ENCODE peak calls at places on chromosomes 1 and 21, in ten cellular contexts. One of them, this sample, is unnamed.

GRCh38 chr1:208349679-208350330 is 105.6 kb upstream of the PLXNA2 start:
- DNase-seq in GM23248: no peak
- DNase-seq in adrenal gland: no peak
- DNase-seq in right lobe of liver: no peak
- DNase-seq in right atrium auricular region: no peak
- DNase-seq in stomach: no peak
- DNase-seq in endodermal cell: peak; percentile 91
- DNase-seq in OCI-LY7: no peak
- DNase-seq in mucosa of descending colon: no peak
- DNase-seq in PC-9: no peak
- DNase-seq in this sample: no peak

GRCh38 chr1:43522776-43523480 is 7.8 kb upstream of the PTPRF start:
- DNase-seq in GM23248: peak; percentile 93
- DNase-seq in adrenal gland: peak; percentile 48
- DNase-seq in right lobe of liver: peak; percentile 70
- DNase-seq in right atrium auricular region: no peak
- DNase-seq in stomach: peak; percentile 48
- DNase-seq in endodermal cell: no peak
- DNase-seq in OCI-LY7: no peak
- DNase-seq in mucosa of descending colon: peak; percentile 72
- DNase-seq in PC-9: peak; percentile 97
- DNase-seq in this sample: no peak

GRCh38 chr1:235866207-235866912 is at the start of gene LYST:
- DNase-seq in GM23248: peak; percentile 78
- DNase-seq in adrenal gland: peak; percentile 46
- DNase-seq in right lobe of liver: peak; percentile 68
- DNase-seq in right atrium auricular region: no peak
- DNase-seq in stomach: peak; percentile 49
- DNase-seq in endodermal cell: peak; percentile 79
- DNase-seq in OCI-LY7: peak; percentile 63
- DNase-seq in mucosa of descending colon: peak; percentile 73
- DNase-seq in PC-9: peak; percentile 56
- DNase-seq in this sample: peak; percentile 56

GRCh38 chr1:18348354-18348753 is 132.4 kb upstream of the KLHDC7A start:
- DNase-seq in GM23248: no peak
- DNase-seq in adrenal gland: no peak
- DNase-seq in right lobe of liver: no peak
- DNase-seq in right atrium auricular region: no peak
- DNase-seq in stomach: no peak
- DNase-seq in endodermal cell: peak; percentile 72
- DNase-seq in OCI-LY7: no peak
- DNase-seq in mucosa of descending colon: no peak
- DNase-seq in PC-9: no peak
- DNase-seq in this sample: no peak

GRCh38 chr21:33800753-33801423 is 114.7 kb downstream of the ATP5PO start:
- DNase-seq in GM23248: no peak
- DNase-seq in adrenal gland: no peak
- DNase-seq in right lobe of liver: no peak
- DNase-seq in right atrium auricular region: no peak
- DNase-seq in stomach: no peak
- DNase-seq in endodermal cell: no peak
- DNase-seq in OCI-LY7: no peak
- DNase-seq in mucosa of descending colon: no peak
- DNase-seq in PC-9: no peak
- DNase-seq in this sample: no peak

GRCh38 chr1:235835226-235835625 is 31.5 kb downstream of the LYST start:
- DNase-seq in GM23248: peak; percentile 52
- DNase-seq in adrenal gland: peak; percentile 76
- DNase-seq in right lobe of liver: peak; percentile 33
- DNase-seq in right atrium auricular region: no peak
- DNase-seq in stomach: peak; percentile 49
- DNase-seq in endodermal cell: no peak
- DNase-seq in OCI-LY7: no peak
- DNase-seq in mucosa of descending colon: no peak
- DNase-seq in PC-9: no peak
- DNase-seq in this sample: no peak

GRCh38 chr1:905071-905749 is 18.5 kb upstream of the SAMD11 start:
- DNase-seq in GM23248: peak; percentile 72
- DNase-seq in adrenal gland: peak; percentile 31
- DNase-seq in right lobe of liver: no peak
- DNase-seq in right atrium auricular region: peak; percentile 80
- DNase-seq in stomach: peak; percentile 35
- DNase-seq in endodermal cell: peak; percentile 78
- DNase-seq in OCI-LY7: peak; percentile 50
- DNase-seq in mucosa of descending colon: peak; percentile 59
- DNase-seq in PC-9: no peak
- DNase-seq in this sample: peak; percentile 70

GRCh38 chr21:42531771-42532170 is 18.1 kb downstream of the SLC37A1 start:
- DNase-seq in GM23248: no peak
- DNase-seq in adrenal gland: no peak
- DNase-seq in right lobe of liver: no peak
- DNase-seq in right atrium auricular region: no peak
- DNase-seq in stomach: no peak
- DNase-seq in endodermal cell: no peak
- DNase-seq in OCI-LY7: no peak
- DNase-seq in mucosa of descending colon: no peak
- DNase-seq in PC-9: no peak
- DNase-seq in this sample: no peak

GRCh38 chr1:97093742-97094141 is 372.2 kb downstream of the PTBP2 start:
- DNase-seq in GM23248: peak; percentile 79
- DNase-seq in adrenal gland: no peak
- DNase-seq in right lobe of liver: no peak
- DNase-seq in right atrium auricular region: no peak
- DNase-seq in stomach: no peak
- DNase-seq in endodermal cell: no peak
- DNase-seq in OCI-LY7: no peak
- DNase-seq in mucosa of descending colon: no peak
- DNase-seq in PC-9: no peak
- DNase-seq in this sample: no peak

GRCh38 chr1:116751626-116752025 is 2.6 kb upstream of the CD2 start:
- DNase-seq in GM23248: no peak
- DNase-seq in adrenal gland: no peak
- DNase-seq in right lobe of liver: no peak
- DNase-seq in right atrium auricular region: no peak
- DNase-seq in stomach: no peak
- DNase-seq in endodermal cell: no peak
- DNase-seq in OCI-LY7: no peak
- DNase-seq in mucosa of descending colon: no peak
- DNase-seq in PC-9: no peak
- DNase-seq in this sample: no peak

GRCh38 chr1:7469255-7469938 is 301.7 kb upstream of the VAMP3 start:
- DNase-seq in GM23248: peak; percentile 95
- DNase-seq in adrenal gland: peak; percentile 62
- DNase-seq in right lobe of liver: no peak
- DNase-seq in right atrium auricular region: no peak
- DNase-seq in stomach: no peak
- DNase-seq in endodermal cell: no peak
- DNase-seq in OCI-LY7: no peak
- DNase-seq in mucosa of descending colon: no peak
- DNase-seq in PC-9: no peak
- DNase-seq in this sample: no peak

GRCh38 chr1:54842206-54842915 is 41.2 kb upstream of the TTC22 start:
- DNase-seq in GM23248: no peak
- DNase-seq in adrenal gland: no peak
- DNase-seq in right lobe of liver: no peak
- DNase-seq in right atrium auricular region: peak; percentile 21
- DNase-seq in stomach: peak; percentile 13
- DNase-seq in endodermal cell: peak; percentile 32
- DNase-seq in OCI-LY7: no peak
- DNase-seq in mucosa of descending colon: no peak
- DNase-seq in PC-9: no peak
- DNase-seq in this sample: no peak

GRCh38 chr1:209625205-209625549 is 27.0 kb downstream of the LAMB3 start:
- DNase-seq in GM23248: peak; percentile 48
- DNase-seq in adrenal gland: no peak
- DNase-seq in right lobe of liver: no peak
- DNase-seq in right atrium auricular region: no peak
- DNase-seq in stomach: no peak
- DNase-seq in endodermal cell: no peak
- DNase-seq in OCI-LY7: no peak
- DNase-seq in mucosa of descending colon: no peak
- DNase-seq in PC-9: no peak
- DNase-seq in this sample: no peak

GRCh38 chr1:10679521-10680220 is 116.8 kb downstream of the CASZ1 start:
- DNase-seq in GM23248: peak; percentile 57
- DNase-seq in adrenal gland: no peak
- DNase-seq in right lobe of liver: no peak
- DNase-seq in right atrium auricular region: no peak
- DNase-seq in stomach: peak; percentile 87
- DNase-seq in endodermal cell: peak; percentile 96
- DNase-seq in OCI-LY7: peak; percentile 40
- DNase-seq in mucosa of descending colon: no peak
- DNase-seq in PC-9: no peak
- DNase-seq in this sample: peak; percentile 30

GRCh38 chr1:152458384-152459185 is 44.5 kb upstream of the CRNN start:
- DNase-seq in GM23248: peak; percentile 85
- DNase-seq in adrenal gland: peak; percentile 66
- DNase-seq in right lobe of liver: peak; percentile 52
- DNase-seq in right atrium auricular region: peak; percentile 90
- DNase-seq in stomach: peak; percentile 84
- DNase-seq in endodermal cell: peak; percentile 82
- DNase-seq in OCI-LY7: peak; percentile 74
- DNase-seq in mucosa of descending colon: peak; percentile 76
- DNase-seq in PC-9: no peak
- DNase-seq in this sample: peak; percentile 61

GRCh38 chr1:42924249-42925131 is 34.2 kb downstream of the SLC2A1 start:
- DNase-seq in GM23248: peak; percentile 96
- DNase-seq in adrenal gland: peak; percentile 94
- DNase-seq in right lobe of liver: peak; percentile 91
- DNase-seq in right atrium auricular region: peak; percentile 96
- DNase-seq in stomach: peak; percentile 93
- DNase-seq in endodermal cell: peak; percentile 98
- DNase-seq in OCI-LY7: peak; percentile 89
- DNase-seq in mucosa of descending colon: peak; percentile 96
- DNase-seq in PC-9: peak; percentile 81
- DNase-seq in this sample: no peak

GRCh38 chr1:231828182-231828920 is 201.8 kb downstream of the DISC1 start:
- DNase-seq in GM23248: peak; percentile 95
- DNase-seq in adrenal gland: peak; percentile 49
- DNase-seq in right lobe of liver: no peak
- DNase-seq in right atrium auricular region: no peak
- DNase-seq in stomach: no peak
- DNase-seq in endodermal cell: no peak
- DNase-seq in OCI-LY7: no peak
- DNase-seq in mucosa of descending colon: no peak
- DNase-seq in PC-9: peak; percentile 96
- DNase-seq in this sample: no peak

GRCh38 chr1:113109908-113110554 is 37.0 kb downstream of the LRIG2 start:
- DNase-seq in GM23248: peak; percentile 98
- DNase-seq in adrenal gland: peak; percentile 67
- DNase-seq in right lobe of liver: no peak
- DNase-seq in right atrium auricular region: peak; percentile 71
- DNase-seq in stomach: no peak
- DNase-seq in endodermal cell: no peak
- DNase-seq in OCI-LY7: no peak
- DNase-seq in mucosa of descending colon: no peak
- DNase-seq in PC-9: no peak
- DNase-seq in this sample: no peak
- H3K36me3 ChIP-seq in GM23248: peaks cover 45% of the 10 kb centered on the region
- H3K36me3 ChIP-seq in adrenal gland: peaks cover 74% of the 10 kb centered on the region
- H3K36me3 ChIP-seq in right lobe of liver: peaks cover 11% of the 10 kb centered on the region
- H3K36me3 ChIP-seq in right atrium auricular region: peaks cover 71% of the 10 kb centered on the region
- H3K36me3 ChIP-seq in stomach: peaks cover 100% of the 10 kb centered on the region
- H3K36me3 ChIP-seq in endodermal cell: peaks cover 87% of the 10 kb centered on the region
- H3K36me3 ChIP-seq in OCI-LY7: peaks cover 84% of the 10 kb centered on the region
- H3K36me3 ChIP-seq in mucosa of descending colon: peaks cover 4% of the 10 kb centered on the region
- H3K36me3 ChIP-seq in PC-9: peaks cover 77% of the 10 kb centered on the region
- H3K36me3 ChIP-seq in this sample: peaks cover 76% of the 10 kb centered on the region

GRCh38 chr1:83791821-83792437 is 207.0 kb downstream of the TTLL7 start:
- DNase-seq in GM23248: peak; percentile 82
- DNase-seq in adrenal gland: no peak
- DNase-seq in right lobe of liver: no peak
- DNase-seq in right atrium auricular region: no peak
- DNase-seq in stomach: no peak
- DNase-seq in endodermal cell: no peak
- DNase-seq in OCI-LY7: no peak
- DNase-seq in mucosa of descending colon: no peak
- DNase-seq in PC-9: no peak
- DNase-seq in this sample: peak; percentile 1

GRCh38 chr1:83781667-83782066 is 217.3 kb downstream of the TTLL7 start:
- DNase-seq in GM23248: no peak
- DNase-seq in adrenal gland: no peak
- DNase-seq in right lobe of liver: no peak
- DNase-seq in right atrium auricular region: no peak
- DNase-seq in stomach: no peak
- DNase-seq in endodermal cell: no peak
- DNase-seq in OCI-LY7: no peak
- DNase-seq in mucosa of descending colon: no peak
- DNase-seq in PC-9: no peak
- DNase-seq in this sample: no peak

GRCh38 chr1:83787246-83787998 is 211.5 kb downstream of the TTLL7 start:
- DNase-seq in GM23248: no peak
- DNase-seq in adrenal gland: no peak
- DNase-seq in right lobe of liver: no peak
- DNase-seq in right atrium auricular region: no peak
- DNase-seq in stomach: no peak
- DNase-seq in endodermal cell: peak; percentile 50
- DNase-seq in OCI-LY7: no peak
- DNase-seq in mucosa of descending colon: no peak
- DNase-seq in PC-9: no peak
- DNase-seq in this sample: peak; percentile 45
- H3K4me1 ChIP-seq in GM23248: peaks cover 8% of the 10 kb centered on the region
- H3K4me1 ChIP-seq in adrenal gland: no peaks in the 10 kb centered on the region
- H3K4me1 ChIP-seq in right lobe of liver: no peaks in the 10 kb centered on the region
- H3K4me1 ChIP-seq in right atrium auricular region: no peaks in the 10 kb centered on the region
- H3K4me1 ChIP-seq in stomach: no peaks in the 10 kb centered on the region
- H3K4me1 ChIP-seq in endodermal cell: peaks cover 7% of the 10 kb centered on the region
- H3K4me1 ChIP-seq in OCI-LY7: no peaks in the 10 kb centered on the region
- H3K4me1 ChIP-seq in mucosa of descending colon: no peaks in the 10 kb centered on the region
- H3K4me1 ChIP-seq in PC-9: no peaks in the 10 kb centered on the region
- H3K4me1 ChIP-seq in this sample: peaks cover 9% of the 10 kb centered on the region

DNA sequence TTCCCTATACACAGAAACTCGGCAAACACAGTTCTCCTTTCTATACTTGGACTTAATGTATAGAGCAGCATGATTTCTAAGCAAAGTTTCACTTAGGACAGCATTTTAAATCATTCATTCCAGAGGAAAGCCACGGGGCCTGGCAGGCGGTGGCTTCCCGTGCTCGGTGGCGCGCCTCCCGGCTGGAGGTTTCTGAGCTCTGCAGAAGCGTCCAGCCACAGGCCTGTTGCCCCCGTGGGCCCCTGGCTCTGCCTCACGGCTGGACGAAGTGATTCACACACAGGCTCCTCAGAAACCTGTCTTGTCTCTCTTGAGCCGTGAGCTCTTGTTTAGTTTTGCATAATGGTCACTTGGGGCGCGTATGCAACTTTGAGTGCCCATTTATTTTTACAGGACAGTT is 22.1 kb upstream of the DIP2A start:
- DNase-seq in GM23248: no peak
- DNase-seq in adrenal gland: no peak
- DNase-seq in right lobe of liver: no peak
- DNase-seq in right atrium auricular region: no peak
- DNase-seq in stomach: no peak
- DNase-seq in endodermal cell: no peak
- DNase-seq in OCI-LY7: no peak
- DNase-seq in mucosa of descending colon: no peak
- DNase-seq in PC-9: no peak
- DNase-seq in this sample: no peak
- H3K36me3 ChIP-seq in GM23248: peaks cover 24% of the 10 kb centered on the region
- H3K36me3 ChIP-seq in adrenal gland: peaks cover 63% of the 10 kb centered on the region
- H3K36me3 ChIP-seq in right lobe of liver: no peaks in the 10 kb centered on the region
- H3K36me3 ChIP-seq in right atrium auricular region: peaks cover 78% of the 10 kb centered on the region
- H3K36me3 ChIP-seq in stomach: peaks cover 100% of the 10 kb centered on the region
- H3K36me3 ChIP-seq in endodermal cell: peaks cover 78% of the 10 kb centered on the region
- H3K36me3 ChIP-seq in OCI-LY7: peaks cover 82% of the 10 kb centered on the region
- H3K36me3 ChIP-seq in mucosa of descending colon: peaks cover 3% of the 10 kb centered on the region
- H3K36me3 ChIP-seq in PC-9: no peaks in the 10 kb centered on the region
- H3K36me3 ChIP-seq in this sample: peaks cover 64% of the 10 kb centered on the region

GRCh38 chr1:77227383-77227782 is 8.2 kb upstream of the PIGK start:
- DNase-seq in GM23248: no peak
- DNase-seq in adrenal gland: no peak
- DNase-seq in right lobe of liver: no peak
- DNase-seq in right atrium auricular region: no peak
- DNase-seq in stomach: no peak
- DNase-seq in endodermal cell: no peak
- DNase-seq in OCI-LY7: no peak
- DNase-seq in mucosa of descending colon: no peak
- DNase-seq in PC-9: no peak
- DNase-seq in this sample: no peak
- H3K4me1 ChIP-seq in GM23248: no peaks in the 10 kb centered on the region
- H3K4me1 ChIP-seq in adrenal gland: no peaks in the 10 kb centered on the region
- H3K4me1 ChIP-seq in right lobe of liver: no peaks in the 10 kb centered on the region
- H3K4me1 ChIP-seq in right atrium auricular region: no peaks in the 10 kb centered on the region
- H3K4me1 ChIP-seq in stomach: no peaks in the 10 kb centered on the region
- H3K4me1 ChIP-seq in endodermal cell: no peaks in the 10 kb centered on the region
- H3K4me1 ChIP-seq in OCI-LY7: no peaks in the 10 kb centered on the region
- H3K4me1 ChIP-seq in mucosa of descending colon: no peaks in the 10 kb centered on the region
- H3K4me1 ChIP-seq in PC-9: no peaks in the 10 kb centered on the region
- H3K4me1 ChIP-seq in this sample: peaks cover 13% of the 10 kb centered on the region